ENCODE peak calls at places on chromosome 7, in six cellular contexts. U, W, A, R, T and M are unnamed samples.

GRCh38 chr7:49400891-49401550 is 372.4 kb upstream of the VWC2 start:
- DNase-seq in U (no peak), W (no peak), A (no peak), R (no peak), T (no peak), M (no peak)

GRCh38 chr7:38211486-38211885 is 33.4 kb downstream of the STARD3NL start:
- DNase-seq in U (no peak), W (no peak), A (no peak), R (no peak), T (no peak), M (peak; percentile 12)

GRCh38 chr7:33195264-33195663 is 65.9 kb downstream of the BBS9 start:
- DNase-seq in U (no peak), W (no peak), A (no peak), R (no peak), T (no peak), M (no peak)

GRCh38 chr7:30799976-30800661 is 28.9 kb downstream of the MINDY4 start:
- DNase-seq in U (no peak), W (no peak), A (no peak), R (no peak), T (no peak), M (no peak)

GRCh38 chr7:96244244-96244991 is 77.5 kb downstream of the SLC25A13 start:
- DNase-seq in U (no peak), W (no peak), A (no peak), R (no peak), T (no peak), M (no peak)

GRCh38 chr7:39252916-39253315 is 275.2 kb downstream of the POU6F2 start:
- DNase-seq in U (no peak), W (no peak), A (no peak), R (no peak), T (no peak), M (no peak)

GRCh38 chr7:10888861-10889260 is 84.8 kb upstream of the PHF14 start:
- DNase-seq in U (no peak), W (no peak), A (no peak), R (no peak), T (no peak), M (no peak)

GRCh38 chr7:138854115-138854645 is 56.2 kb upstream of the ATP6V0A4 start:
- DNase-seq in U (no peak), W (no peak), A (no peak), R (no peak), T (no peak), M (no peak)

GRCh38 chr7:46811529-46811928 is 770.4 kb downstream of the TNS3 start:
- DNase-seq in U (no peak), W (no peak), A (no peak), R (no peak), T (no peak), M (no peak)

GRCh38 chr7:711967-712600 is 14.4 kb upstream of the DNAAF5 start:
- DNase-seq in U (no peak), W (no peak), A (no peak), R (no peak), T (no peak), M (no peak)

GRCh38 chr7:46545790-46546189 is 624.7 kb upstream of the IGFBP3 start:
- DNase-seq in U (no peak), W (peak; percentile 46), A (no peak), R (no peak), T (no peak), M (peak; percentile 67)

GRCh38 chr7:6271091-6271658 is 1.2 kb downstream of the CYTH3 start:
- DNase-seq in U (no peak), W (peak; percentile 73), A (peak; percentile 46), R (peak; percentile 55), T (peak; percentile 6), M (no peak)

GRCh38 chr7:40200791-40201190 is 66.0 kb downstream of the SUGCT start:
- DNase-seq in U (no peak), W (no peak), A (no peak), R (no peak), T (no peak), M (no peak)

GRCh38 chr7:145643981-145644380 is 472.6 kb upstream of the CNTNAP2 start:
- DNase-seq in U (no peak), W (no peak), A (no peak), R (no peak), T (no peak), M (no peak)

GRCh38 chr7:87231243-87231642 is 11.7 kb upstream of the TMEM243 start:
- DNase-seq in U (no peak), W (no peak), A (no peak), R (peak; percentile 84), T (no peak), M (no peak)

GRCh38 chr7:106693659-106694353 is 32.8 kb upstream of the CCDC71L start:
- DNase-seq in U (no peak), W (no peak), A (no peak), R (no peak), T (no peak), M (no peak)

GRCh38 chr7:80783688-80784327 is 135.0 kb downstream of the SEMA3C start:
- DNase-seq in U (no peak), W (no peak), A (no peak), R (no peak), T (no peak), M (no peak)

GRCh38 chr7:91280180-91280579 is 15.9 kb downstream of the FZD1 start:
- DNase-seq in U (no peak), W (no peak), A (no peak), R (no peak), T (no peak), M (no peak)

GRCh38 chr7:112876877-112877276 is 86.7 kb upstream of the TMEM168 start:
- DNase-seq in U (no peak), W (no peak), A (no peak), R (no peak), T (no peak), M (no peak)

GRCh38 chr7:40883826-40884225 is 749.0 kb downstream of the SUGCT start:
- DNase-seq in U (no peak), W (no peak), A (no peak), R (no peak), T (no peak), M (no peak)

GRCh38 chr7:148485618-148486017 is 104.9 kb upstream of the C7orf33 start:
- DNase-seq in U (no peak), W (no peak), A (no peak), R (no peak), T (no peak), M (no peak)

GRCh38 chr7:140876519-140877248 is 48.0 kb downstream of the BRAF start:
- DNase-seq in U (no peak), W (peak; percentile 42), A (no peak), R (no peak), T (no peak), M (peak; percentile 72)

GRCh38 chr7:151711906-151712771 is 164.8 kb downstream of the PRKAG2 start:
- DNase-seq in U (no peak), W (no peak), A (no peak), R (no peak), T (no peak), M (no peak)

GRCh38 chr7:157009170-157009777 is 1.2 kb downstream of the MNX1 start:
- DNase-seq in U (no peak), W (no peak), A (no peak), R (peak; percentile 59), T (no peak), M (no peak)

GRCh38 chr7:69739906-69740545 is 141.8 kb downstream of the AUTS2 start:
- DNase-seq in U (no peak), W (no peak), A (no peak), R (no peak), T (no peak), M (no peak)